ENCODE peak calls at places on chromosomes 7 and 10, in nine cellular contexts. H is C1 segment of cervical spinal cord; X is ELR; Y is stimulated activated CD8-positive, alpha-beta memory T cell treated with anti-CD3 and anti-CD28 coated beads, Interleukin-4, amount 100 ng/mL, for 24 hours; U is WTC11; M is NCI-H748 treated with DMSO at 0.1 percent for 48 hours; B is AG09319; S is NCI-H774; L is hypothalamus. G is an unnamed sample.

GRCh38 chr10:15472431-15473400 is 101.6 kb upstream of the FAM171A1 start:
- DNase-seq in X (no peak), U (peak; percentile 22), M (no peak), L (no peak), Y (no peak), H (no peak), S (no peak), B (peak; percentile 71), G (no peak)

GRCh38 chr10:90413196-90413595 is 444.6 kb downstream of the HTR7 start:
- DNase-seq in H (no peak), X (peak; percentile 7), S (no peak), L (no peak), U (no peak), Y (no peak), B (no peak), M (no peak), G (no peak)

GRCh38 chr10:26361946-26362345 is 76.2 kb upstream of the APBB1IP start:
- DNase-seq in S (no peak), Y (no peak), L (no peak), U (no peak), X (no peak), M (no peak), B (no peak), H (no peak), G (no peak)

GRCh38 chr7:80478683-80479082 is 33.2 kb downstream of the GNAT3 start:
- DNase-seq in L (no peak), M (no peak), X (peak; percentile 83), Y (no peak), B (no peak), S (no peak), H (no peak), U (no peak), G (no peak)

GRCh38 chr7:81501220-81501619 is 268.6 kb downstream of the HGF start:
- DNase-seq in H (no peak), L (no peak), Y (no peak), U (no peak), B (no peak), X (peak; percentile 56), S (no peak), M (no peak), G (no peak)

GRCh38 chr7:27196287-27196739 is 3.6 kb downstream of the HOXA13 start:
- DNase-seq in S (peak; percentile 44), X (peak; percentile 88), U (peak; percentile 90), B (no peak), L (peak; percentile 69), Y (peak; percentile 74), M (peak; percentile 66), H (peak; percentile 58), G (peak; percentile 74)

GRCh38 chr7:149223746-149224145 is 15.7 kb upstream of the ZNF212 start:
- DNase-seq in H (no peak), S (no peak), L (no peak), B (no peak), Y (no peak), U (no peak), X (no peak), M (no peak), G (no peak)

GRCh38 chr10:74384615-74385213 is 233.7 kb downstream of the ADK start:
- DNase-seq in B (no peak), S (no peak), H (no peak), X (no peak), U (no peak), M (no peak), L (no peak), Y (no peak), G (no peak)

GRCh38 chr7:137074386-137075030 is 206.1 kb downstream of the CHRM2 start:
- DNase-seq in Y (no peak), S (no peak), L (no peak), X (peak; percentile 68), H (no peak), M (no peak), U (no peak), B (peak; percentile 43), G (no peak)

GRCh38 chr7:3922175-3922635 is 621.2 kb downstream of the SDK1 start:
- DNase-seq in M (no peak), B (peak; percentile 25), U (peak; percentile 50), S (no peak), H (peak; percentile 25), L (peak; percentile 11), Y (no peak), X (peak; percentile 65), G (no peak)

GRCh38 chr7:73971315-73971700 is 56.7 kb upstream of the ELN start:
- DNase-seq in B (no peak), Y (no peak), S (no peak), L (no peak), M (no peak), X (no peak), U (no peak), H (no peak), G (no peak)

GRCh38 chr7:152341039-152341913 is 94.5 kb downstream of the KMT2C start:
- DNase-seq in L (peak; percentile 8), M (peak; percentile 2), Y (no peak), H (no peak), S (no peak), U (no peak), X (peak; percentile 66), B (peak; percentile 19), G (peak; percentile 29)

G was measured in frontal cortex.